ENCODE peak calls at places on chromosomes 13 and 19, in seven cellular contexts. O is SK-N-SH, V is H1, Y is GM12878, C is GM12892, F is HepG2, S is K562. R is an unnamed sample.

GRCh38 chr19:14507704-14508246 is 10.4 kb downstream of the DNAJB1 start:
- DNase-seq in F (peak), S (peak), O (no peak), Y (no peak), V (no peak), C (no peak), R (no peak)

GRCh38 chr13:37534181-37534580 is 64.4 kb downstream of the POSTN start:
- DNase-seq in F (no peak), O (no peak), C (no peak), Y (no peak), S (no peak), V (no peak), R (no peak)

GRCh38 chr19:49590971-49591730 is at the start of gene PRR12:
- DNase-seq in C (peak), V (peak), Y (no peak), S (peak), O (peak), F (peak), R (peak)

GRCh38 chr19:49222011-49222410 is 64.4 kb downstream of the TRPM4 start:
- DNase-seq in Y (no peak), S (peak), V (no peak), O (no peak), F (no peak), C (no peak), R (no peak)

GRCh38 chr13:95267662-95268369 is 33.4 kb downstream of the ABCC4 start:
- DNase-seq in O (no peak), V (no peak), F (peak), S (peak), C (no peak), Y (no peak), R (no peak)

GRCh38 chr19:28554321-28555091 is 658.4 kb downstream of the UQCRFS1 start:
- DNase-seq in F (no peak), Y (no peak), S (no peak), C (no peak), O (no peak), V (no peak), R (no peak)

GRCh38 chr13:35833031-35833430 is 298.2 kb downstream of the DCLK1 start:
- DNase-seq in C (no peak), F (no peak), Y (no peak), S (no peak), V (no peak), O (no peak), R (no peak)

GRCh38 chr13:71865858-71866172 is 1.2 kb downstream of the DACH1 start:
- DNase-seq in C (no peak), S (no peak), F (no peak), V (no peak), Y (no peak), O (peak), R (no peak)

GRCh38 chr19:10686661-10687517 is 14.3 kb upstream of the QTRT1 start:
- DNase-seq in Y (no peak), S (no peak), F (no peak), C (no peak), O (peak), V (no peak), R (no peak)

DNA sequence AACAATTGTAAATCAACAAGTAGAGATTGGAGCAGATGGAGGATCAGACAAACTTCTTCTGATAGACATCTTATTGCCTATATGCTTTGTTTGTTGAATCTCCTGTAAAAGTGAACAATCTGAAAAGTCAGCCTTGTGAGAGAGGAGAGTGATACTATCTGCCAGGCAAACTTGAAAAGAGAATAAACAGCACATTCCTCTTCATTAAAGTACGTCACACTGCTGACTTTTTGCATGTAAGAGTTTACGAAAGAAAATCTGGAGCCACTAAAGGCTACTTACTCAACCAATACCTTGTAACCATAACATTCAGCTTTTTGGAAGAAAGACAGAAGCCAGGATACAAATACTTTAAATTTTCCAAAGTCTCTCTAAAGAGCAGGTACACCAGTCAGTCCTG is 42.5 kb downstream of the EDNRB start:
- DNase-seq in C (no peak), S (no peak), V (no peak), Y (no peak), O (no peak), F (no peak), R (no peak)
- TF ChIP-seq TAF1 in C (no peak), S (no peak), V (no peak), Y (no peak), O (no peak), F (no peak), R (no peak)

GRCh38 chr13:99648905-99649304 is 147.6 kb downstream of the TM9SF2 start:
- DNase-seq in S (no peak), C (no peak), V (no peak), O (no peak), F (no peak), Y (no peak), R (no peak)

GRCh38 chr13:99648266-99648665 is 147.0 kb downstream of the TM9SF2 start:
- DNase-seq in C (no peak), O (no peak), F (no peak), Y (no peak), V (no peak), S (no peak), R (no peak)

GRCh38 chr13:99652141-99652540 is 150.9 kb downstream of the TM9SF2 start:
- DNase-seq in F (no peak), C (no peak), S (no peak), Y (no peak), O (no peak), V (peak), R (no peak)

GRCh38 chr13:99651016-99651415 is 149.7 kb downstream of the TM9SF2 start:
- DNase-seq in V (no peak), S (no peak), F (peak), Y (no peak), O (no peak), C (no peak), R (no peak)

GRCh38 chr13:99650410-99650809 is 149.1 kb downstream of the TM9SF2 start:
- DNase-seq in V (no peak), O (no peak), S (no peak), F (no peak), C (no peak), Y (no peak), R (no peak)
- TF ChIP-seq POLR2AphosphoS5 in V (no peak), O (no peak), S (no peak), F (no peak), C (no peak), Y (no peak), R (no peak)

GRCh38 chr19:54208784-54209057 is 8.1 kb downstream of the RPS9 start:
- DNase-seq in S (peak), O (no peak), Y (no peak), F (no peak), V (no peak), C (no peak), R (no peak)

GRCh38 chr19:54209748-54210494 is 9.3 kb downstream of the RPS9 start:
- DNase-seq in V (no peak), S (peak), F (peak), Y (no peak), O (peak), C (no peak), R (no peak)

GRCh38 chr19:54207908-54208783 is 7.5 kb downstream of the RPS9 start:
- DNase-seq in V (peak), C (no peak), S (peak), O (no peak), Y (peak), F (peak), R (no peak)

GRCh38 chr19:54211214-54211613 is 10.6 kb downstream of the RPS9 start:
- DNase-seq in C (no peak), V (no peak), O (peak), F (no peak), Y (no peak), S (no peak), R (no peak)

GRCh38 chr19:54209058-54209747 is 8.5 kb downstream of the RPS9 start:
- DNase-seq in V (peak), F (no peak), C (no peak), Y (no peak), S (peak), O (peak), R (no peak)
- TF ChIP-seq TAF1 in V (no peak), F (no peak), C (no peak), Y (no peak), S (no peak), O (no peak), R (no peak)

GRCh38 chr13:113657851-113658741 is at the start of gene ATP4B:
- DNase-seq in O (peak), Y (no peak), F (no peak), S (no peak), C (no peak), V (no peak), R (no peak)
- TF ChIP-seq POLR2AphosphoS5 in O (no peak), Y (no peak), F (no peak), S (no peak), C (no peak), V (no peak), R (no peak)

GRCh38 chr19:3604987-3605343 is 1.7 kb downstream of the TBXA2R start:
- DNase-seq in C (no peak), Y (peak), V (no peak), O (no peak), S (no peak), F (no peak), R (no peak)
- TF ChIP-seq TAF1 in C (no peak), Y (no peak), V (no peak), O (no peak), S (no peak), F (no peak), R (no peak)

R was measured in GM12891.